ENCODE peak calls at places on chromosomes 3 and 15, in seven cellular contexts. S is kidney, W is fibroblast of mammary gland, J is choroid plexus epithelial cell, O is endothelial cell of umbilical vein, E is tibial artery, A is nephron progenitor cell. X is an unnamed sample.
A peak's percentile ranks its signal among the peaks of the same experiment; 100 is the strongest.

GRCh38 chr3:58858126-58858525 is 191.6 kb upstream of the FAM3D start:
- DNase-seq in S (no peak), W (no peak), J (no peak), O (no peak), E (no peak), A (no peak), X (no peak)

GRCh38 chr15:72077950-72078349 is 40.0 kb downstream of the MYO9A start:
- DNase-seq in S (no peak), W (no peak), J (no peak), O (no peak), E (no peak), A (no peak), X (no peak)

GRCh38 chr15:101014276-101014675 is 95.1 kb downstream of the LRRK1 start:
- DNase-seq in S (peak; percentile 35), W (no peak), J (no peak), O (no peak), E (no peak), A (no peak), X (no peak)

GRCh38 chr3:156808025-156808424 is 18.1 kb upstream of the LEKR1 start:
- DNase-seq in S (no peak), W (peak; percentile 78), J (no peak), O (no peak), E (no peak), A (no peak), X (no peak)

GRCh38 chr3:56799251-56799882 is 2.4 kb downstream of the ARHGEF3 start:
- DNase-seq in S (no peak), W (peak; percentile 74), J (peak; percentile 83), O (peak; percentile 77), E (no peak), A (no peak), X (no peak)

GRCh38 chr3:195163719-195164572 is 107.0 kb downstream of the XXYLT1 start:
- DNase-seq in S (no peak), W (no peak), J (no peak), O (no peak), E (no peak), A (no peak), X (no peak)

GRCh38 chr15:71114887-71115566 is at the start of gene THSD4:
- DNase-seq in S (peak; percentile 92), W (peak; percentile 71), J (peak; percentile 80), O (peak; percentile 60), E (peak; percentile 52), A (peak; percentile 88), X (no peak)

GRCh38 chr15:25738171-25738792 is 124.8 kb downstream of the ATP10A start:
- DNase-seq in S (no peak), W (peak; percentile 44), J (no peak), O (no peak), E (no peak), A (no peak), X (no peak)

GRCh38 chr3:38601971-38602550 is 47.4 kb downstream of the SCN5A start:
- DNase-seq in S (peak; percentile 40), W (no peak), J (no peak), O (no peak), E (no peak), A (no peak), X (peak; percentile 36)

GRCh38 chr15:29668120-29668602 is 154.1 kb downstream of the TJP1 start:
- DNase-seq in S (no peak), W (peak; percentile 89), J (peak; percentile 97), O (peak; percentile 91), E (peak; percentile 35), A (peak; percentile 74), X (no peak)

GRCh38 chr15:62559049-62559733 is 394.1 kb upstream of the C2CD4B start:
- DNase-seq in S (no peak), W (peak; percentile 88), J (peak; percentile 36), O (no peak), E (peak; percentile 51), A (no peak), X (no peak)

GRCh38 chr15:93300796-93301195 is 211.8 kb upstream of the RGMA start:
- DNase-seq in S (no peak), W (no peak), J (no peak), O (no peak), E (no peak), A (no peak), X (no peak)

GRCh38 chr3:174438501-174439156 is 420.5 kb upstream of the NAALADL2 start:
- DNase-seq in S (no peak), W (peak; percentile 17), J (peak; percentile 15), O (peak; percentile 43), E (no peak), A (no peak), X (no peak)

GRCh38 chr15:38454687-38455071 is 752 bp downstream of the FAM98B start:
- DNase-seq in S (no peak), W (no peak), J (peak; percentile 41), O (no peak), E (no peak), A (no peak), X (no peak)

GRCh38 chr15:61749169-61749568 is 311.1 kb downstream of the VPS13C start:
- DNase-seq in S (no peak), W (peak; percentile 91), J (no peak), O (no peak), E (no peak), A (no peak), X (no peak)

GRCh38 chr3:180744226-180744625 is 64.9 kb upstream of the CCDC39 start:
- DNase-seq in S (no peak), W (no peak), J (no peak), O (no peak), E (no peak), A (peak; percentile 4), X (no peak)

GRCh38 chr3:115876860-115877646 is 253.7 kb downstream of the GAP43 start:
- DNase-seq in S (no peak), W (no peak), J (peak; percentile 17), O (peak; percentile 8), E (no peak), A (no peak), X (no peak)

GRCh38 chr15:95664435-95664834 is 666.1 kb upstream of the NR2F2 start:
- DNase-seq in S (no peak), W (peak; percentile 59), J (no peak), O (no peak), E (no peak), A (no peak), X (no peak)

GRCh38 chr3:188812198-188812597 is 359.6 kb upstream of the TPRG1 start:
- DNase-seq in S (no peak), W (no peak), J (no peak), O (no peak), E (no peak), A (no peak), X (no peak)

GRCh38 chr15:41827290-41827879 is 507 bp upstream of the JMJD7 start:
- DNase-seq in S (no peak), W (no peak), J (no peak), O (peak; percentile 9), E (no peak), A (peak; percentile 29), X (no peak)

GRCh38 chr15:33330931-33331330 is 20.2 kb downstream of the RYR3 start:
- DNase-seq in S (no peak), W (no peak), J (no peak), O (no peak), E (no peak), A (no peak), X (no peak)

GRCh38 chr15:83653288-83653638 is 660 bp upstream of the ADAMTSL3 start:
- DNase-seq in S (no peak), W (no peak), J (no peak), O (no peak), E (peak; percentile 39), A (no peak), X (no peak)

GRCh38 chr3:184531580-184532290 is 29.9 kb upstream of the EPHB3 start:
- DNase-seq in S (no peak), W (no peak), J (no peak), O (peak; percentile 41), E (no peak), A (no peak), X (no peak)

GRCh38 chr3:177307391-177307790 is 110.1 kb upstream of the TBL1XR1 start:
- DNase-seq in S (no peak), W (no peak), J (no peak), O (no peak), E (no peak), A (no peak), X (no peak)
- TF ChIP-seq CTCF in S (no peak), W (no peak), J (no peak), O (no peak), E (no peak), A (no peak), X (no peak)

GRCh38 chr3:43221076-43221475 is 65.3 kb upstream of the SNRK start:
- DNase-seq in S (no peak), W (no peak), J (peak; percentile 31), O (no peak), E (no peak), A (no peak), X (no peak)

GRCh38 chr3:43222594-43222993 is 63.7 kb upstream of the SNRK start:
- DNase-seq in S (no peak), W (no peak), J (no peak), O (no peak), E (no peak), A (no peak), X (no peak)

GRCh38 chr3:43224405-43225073 is 61.8 kb upstream of the SNRK start:
- DNase-seq in S (no peak), W (no peak), J (no peak), O (no peak), E (no peak), A (no peak), X (no peak)

GRCh38 chr3:43218921-43219320 is 67.4 kb upstream of the SNRK start:
- DNase-seq in S (no peak), W (no peak), J (no peak), O (no peak), E (no peak), A (no peak), X (no peak)

GRCh38 chr3:43223670-43224364 is 62.5 kb upstream of the SNRK start:
- DNase-seq in S (no peak), W (peak; percentile 35), J (peak; percentile 58), O (peak; percentile 63), E (no peak), A (no peak), X (no peak)
- TF ChIP-seq CTCF in S (no peak), W (peak; percentile 47), J (peak; percentile 67), O (peak; percentile 21), E (peak; percentile 28), A (no peak), X (peak; percentile 74)

GRCh38 chr3:171788546-171789351 is 21.5 kb downstream of the PLD1 start:
- DNase-seq in S (no peak), W (peak; percentile 98), J (peak; percentile 91), O (peak; percentile 92), E (no peak), A (no peak), X (no peak)
- TF ChIP-seq CTCF in S (no peak), W (no peak), J (peak; percentile 22), O (no peak), E (no peak), A (no peak), X (peak; percentile 20)

DNA sequence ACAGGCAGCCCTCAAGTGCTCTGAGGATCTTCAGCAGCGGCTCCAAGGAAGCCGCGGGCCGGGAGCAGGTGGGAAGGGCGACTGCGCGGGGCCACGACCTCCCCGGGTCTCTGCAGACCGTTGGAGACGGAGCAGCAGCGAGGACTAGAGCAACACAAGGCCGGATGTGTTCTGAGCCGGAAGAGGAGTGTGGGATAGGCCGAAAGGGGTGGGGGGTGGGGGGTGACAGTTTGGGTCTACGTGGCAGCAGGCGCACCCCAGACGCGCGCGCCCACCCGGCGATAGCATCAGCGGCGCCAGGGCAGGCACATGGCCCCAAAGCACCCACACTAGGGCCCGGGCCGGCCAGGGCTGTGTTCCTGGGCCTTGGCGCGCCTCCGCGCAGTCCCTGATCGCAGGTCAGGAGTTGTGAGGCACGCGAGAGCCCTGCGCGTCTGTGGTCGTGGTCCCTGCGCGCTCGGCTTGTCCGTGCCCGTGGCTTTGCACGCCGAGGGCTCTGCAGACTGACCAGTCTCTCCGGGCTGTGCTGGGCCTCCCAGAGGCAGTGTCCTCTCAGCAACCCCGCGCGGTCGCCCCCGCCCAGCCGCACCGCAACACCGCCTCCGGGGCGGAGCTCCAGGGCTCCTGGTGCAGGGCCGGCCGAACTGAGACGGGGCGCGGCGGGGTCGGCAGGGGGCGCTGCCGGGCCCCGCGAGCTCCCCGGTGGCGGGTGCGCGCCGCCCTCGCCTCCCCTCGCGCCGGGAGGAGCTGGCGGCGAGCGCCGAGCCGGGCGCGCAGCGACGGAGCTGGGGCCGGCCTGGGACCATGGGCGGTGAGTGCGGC is at the start of gene PXYLP1:
- DNase-seq in S (peak; percentile 98), W (peak; percentile 81), J (peak; percentile 94), O (peak; percentile 83), E (peak; percentile 94), A (peak; percentile 96), X (peak; percentile 98)
- TF ChIP-seq CTCF in S (peak; percentile 74), W (no peak), J (peak; percentile 40), O (peak; percentile 77), E (peak; percentile 59), A (peak; percentile 35), X (peak; percentile 82)